ENCODE peak calls at places on chromosomes 1 and 21, in eight cellular contexts. F, M, R, B, T, H, Z and W are unnamed samples.

GRCh38 chr1:36464605-36465393 is 615 bp upstream of the MRPS15 start:
- DNase-seq in M (no peak), B (no peak), F (no peak), T (no peak), H (no peak), Z (no peak), R (no peak), W (no peak)

GRCh38 chr1:53890522-53890941 is 935 bp upstream of the YIPF1 start:
- DNase-seq in B (no peak), Z (no peak), H (no peak), F (no peak), R (no peak), M (no peak), T (no peak), W (no peak)

GRCh38 chr21:45655071-45655470 is 11.5 kb downstream of the PCBP3 start:
- DNase-seq in F (no peak), Z (no peak), T (no peak), R (no peak), H (no peak), B (no peak), M (no peak), W (no peak)

GRCh38 chr1:25743164-25744139 is 56.5 kb upstream of the SELENON start:
- DNase-seq in B (peak; percentile 94), T (peak; percentile 92), F (peak; percentile 71), H (no peak), R (peak; percentile 74), M (no peak), Z (peak; percentile 63), W (peak; percentile 96)

GRCh38 chr1:17587693-17588047 is 48.2 kb downstream of the ARHGEF10L start:
- DNase-seq in Z (no peak), B (no peak), T (no peak), H (no peak), M (no peak), R (no peak), F (no peak), W (no peak)

GRCh38 chr1:244712669-244713068 is 59.7 kb downstream of the DESI2 start:
- DNase-seq in Z (no peak), T (no peak), R (no peak), H (no peak), M (no peak), B (no peak), F (no peak), W (no peak)

GRCh38 chr1:183676515-183677189 is 23.5 kb upstream of the APOBEC4 start:
- DNase-seq in M (no peak), F (no peak), H (no peak), B (no peak), Z (no peak), R (no peak), T (no peak), W (no peak)

GRCh38 chr1:67646145-67647035 is 38.6 kb upstream of the GADD45A start:
- DNase-seq in F (no peak), R (peak; percentile 48), T (peak; percentile 43), Z (no peak), M (no peak), B (peak; percentile 57), H (no peak), W (peak; percentile 82)

GRCh38 chr1:151710187-151710586 is 6.4 kb downstream of the CELF3 start:
- DNase-seq in B (no peak), H (no peak), T (no peak), R (no peak), M (no peak), F (no peak), Z (no peak), W (no peak)

GRCh38 chr1:60173729-60174128 is 100.2 kb upstream of the C1orf87 start:
- DNase-seq in F (no peak), T (no peak), M (no peak), R (no peak), B (no peak), Z (no peak), H (no peak), W (no peak)

GRCh38 chr1:33410091-33410701 is 20.7 kb downstream of the PHC2 start:
- DNase-seq in T (no peak), B (no peak), H (no peak), Z (no peak), M (no peak), F (no peak), R (no peak), W (no peak)

GRCh38 chr1:58466618-58467241 is 79.8 kb downstream of the OMA1 start:
- DNase-seq in H (no peak), B (no peak), R (no peak), T (no peak), Z (no peak), F (no peak), M (no peak), W (no peak)

GRCh38 chr1:18974616-18975015 is 18.1 kb upstream of the IFFO2 start:
- DNase-seq in T (no peak), M (no peak), B (no peak), R (no peak), F (no peak), Z (no peak), H (no peak), W (no peak)

GRCh38 chr1:93738075-93738622 is 56.5 kb upstream of the BCAR3 start:
- DNase-seq in Z (no peak), M (no peak), H (peak; percentile 71), B (no peak), R (no peak), T (no peak), F (no peak), W (no peak)

GRCh38 chr1:119680193-119680592 is 31.5 kb upstream of the PHGDH start:
- DNase-seq in R (no peak), M (no peak), B (no peak), F (no peak), Z (no peak), T (no peak), H (no peak), W (no peak)

GRCh38 chr1:169047074-169047473 is 59.4 kb upstream of the ATP1B1 start:
- DNase-seq in B (no peak), Z (no peak), T (no peak), R (peak; percentile 65), F (no peak), H (no peak), M (no peak), W (no peak)

GRCh38 chr1:185821612-185822385 is 87.6 kb downstream of the HMCN1 start:
- DNase-seq in B (no peak), R (no peak), T (no peak), H (no peak), M (no peak), Z (no peak), F (no peak), W (no peak)
- TF ChIP-seq CTCF in B (no peak), R (no peak), T (no peak), H (no peak), M (no peak), Z (no peak), F (no peak), W (no peak)

GRCh38 chr1:47703981-47704596 is 266.2 kb downstream of the FOXD2 start:
- DNase-seq in H (no peak), T (no peak), R (no peak), M (no peak), Z (no peak), B (no peak), F (no peak), W (no peak)
- TF ChIP-seq CTCF in H (peak; percentile 50), T (no peak), R (no peak), M (no peak), Z (no peak), B (peak; percentile 17), F (no peak), W (peak; percentile 16)

GRCh38 chr21:16004121-16004520 is 274.3 kb downstream of the USP25 start:
- DNase-seq in R (no peak), Z (no peak), F (no peak), B (no peak), H (no peak), T (no peak), M (no peak), W (no peak)

GRCh38 chr21:16004523-16004922 is 274.7 kb downstream of the USP25 start:
- DNase-seq in F (no peak), R (no peak), T (no peak), M (no peak), Z (no peak), H (no peak), B (no peak), W (no peak)

GRCh38 chr21:16007933-16008332 is 278.2 kb downstream of the USP25 start:
- DNase-seq in F (no peak), R (no peak), M (no peak), H (no peak), Z (no peak), B (no peak), T (no peak), W (no peak)

GRCh38 chr21:15999741-16000140 is 270.0 kb downstream of the USP25 start:
- DNase-seq in F (no peak), M (no peak), H (no peak), T (no peak), Z (no peak), B (no peak), R (no peak), W (no peak)

DNA sequence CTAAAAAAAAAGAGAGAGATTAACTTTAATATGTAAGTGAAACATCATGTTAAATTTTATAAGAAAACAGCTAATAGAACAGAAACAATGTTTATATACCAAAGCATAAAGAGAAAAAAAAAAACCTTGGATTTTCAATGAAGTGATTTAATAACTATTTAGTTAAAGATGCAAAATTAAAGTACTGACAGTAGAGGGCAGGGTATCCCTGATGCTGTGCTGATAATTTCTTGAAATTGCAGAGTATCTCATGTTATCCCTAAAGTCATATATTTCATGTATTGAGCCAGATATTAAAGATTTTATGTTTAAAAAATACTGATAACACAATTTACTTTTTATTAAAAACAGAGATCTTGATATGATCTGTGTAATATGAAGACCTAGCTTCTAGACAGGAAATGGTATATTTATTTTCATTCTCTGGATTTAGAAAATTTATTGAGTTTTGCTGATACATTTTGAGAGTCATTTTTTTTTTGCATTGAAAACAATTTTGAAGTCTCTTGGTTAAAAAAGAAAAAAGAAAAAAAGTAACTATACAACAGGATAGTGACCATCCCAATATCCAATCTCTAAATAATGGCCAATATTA is 273.2 kb downstream of the USP25 start:
- DNase-seq in R (no peak), B (no peak), T (no peak), H (no peak), Z (no peak), M (no peak), F (no peak), W (no peak)
- TF ChIP-seq CTCF in R (no peak), B (peak; percentile 49), T (peak; percentile 7), H (peak; percentile 56), Z (no peak), M (no peak), F (no peak), W (peak; percentile 17)

GRCh38 chr1:160747717-160748116 is 8.7 kb downstream of the SLAMF7 start:
- DNase-seq in R (no peak), Z (no peak), H (no peak), B (no peak), T (no peak), M (no peak), F (no peak), W (no peak)

GRCh38 chr1:160748877-160749269 is 9.8 kb downstream of the SLAMF7 start:
- DNase-seq in B (no peak), T (no peak), Z (no peak), F (no peak), M (no peak), H (no peak), R (no peak), W (no peak)

GRCh38 chr1:160750608-160751007 is 11.6 kb downstream of the SLAMF7 start:
- DNase-seq in M (no peak), H (no peak), Z (no peak), F (no peak), R (no peak), B (no peak), T (no peak), W (no peak)

GRCh38 chr1:160746870-160747500 is 7.9 kb downstream of the SLAMF7 start:
- DNase-seq in T (no peak), R (no peak), Z (no peak), M (no peak), H (no peak), B (no peak), F (no peak), W (no peak)

GRCh38 chr1:160748182-160748876 is 9.3 kb downstream of the SLAMF7 start:
- DNase-seq in T (no peak), Z (no peak), M (no peak), F (no peak), H (no peak), R (no peak), B (no peak), W (no peak)
- TF ChIP-seq CTCF in T (no peak), Z (no peak), M (peak; percentile 35), F (no peak), H (peak; percentile 28), R (no peak), B (no peak), W (no peak)